ENCODE peak calls at places on chromosome 9, in five cellular contexts. E is glutamatergic neuron, T is lower lobe of right lung, P is progenitor cell of endocrine pancreas, A is AG10803. U is an unnamed sample.

GRCh38 chr9:113525831-113526230 is 62.3 kb downstream of the RGS3 start:
- DNase-seq in E (no peak), T (no peak), P (no peak), A (no peak), U (no peak)

GRCh38 chr9:97706246-97706645 is 9.1 kb upstream of the XPA start:
- DNase-seq in E (no peak), T (no peak), P (no peak), A (no peak), U (no peak)

GRCh38 chr9:20297646-20298084 is 324.6 kb downstream of the MLLT3 start:
- DNase-seq in E (no peak), T (no peak), P (no peak), A (peak; percentile 38), U (peak; percentile 62)

GRCh38 chr9:117121331-117121730 is 293.5 kb downstream of the ASTN2 start:
- DNase-seq in E (no peak), T (no peak), P (no peak), A (no peak), U (no peak)

GRCh38 chr9:89342213-89342612 is 23.9 kb downstream of the SECISBP2 start:
- DNase-seq in E (no peak), T (no peak), P (no peak), A (no peak), U (no peak)

GRCh38 chr9:69857131-69857530 is 36.5 kb downstream of the CFAP95 start:
- DNase-seq in E (no peak), T (no peak), P (no peak), A (peak; percentile 89), U (peak; percentile 81)

GRCh38 chr9:88587182-88587581 is 52.2 kb downstream of the NXNL2 start:
- DNase-seq in E (no peak), T (no peak), P (no peak), A (peak; percentile 22), U (peak; percentile 13)

GRCh38 chr9:37953775-37954437 is 50.0 kb upstream of the SLC25A51 start:
- DNase-seq in E (no peak), T (peak; percentile 34), P (no peak), A (peak; percentile 91), U (peak; percentile 95)

GRCh38 chr9:109421034-109421700 is 76.9 kb downstream of the PTPN3 start:
- DNase-seq in E (peak; percentile 67), T (no peak), P (no peak), A (no peak), U (no peak)

GRCh38 chr9:87713278-87713989 is 12.5 kb upstream of the CTSL start:
- DNase-seq in E (no peak), T (peak; percentile 87), P (no peak), A (peak; percentile 99), U (peak; percentile 99)

GRCh38 chr9:93255994-93256877 is 72.3 kb downstream of the WNK2 start:
- DNase-seq in E (peak; percentile 15), T (peak; percentile 20), P (no peak), A (no peak), U (no peak)

GRCh38 chr9:98333703-98334582 is 78.5 kb upstream of the TBC1D2 start:
- DNase-seq in E (no peak), T (no peak), P (no peak), A (peak; percentile 92), U (peak; percentile 65)

GRCh38 chr9:128394404-128395168 is 23.4 kb downstream of the URM1 start:
- DNase-seq in E (no peak), T (no peak), P (no peak), A (no peak), U (no peak)

GRCh38 chr9:124220551-124221451 is 36.9 kb upstream of the NEK6 start:
- DNase-seq in E (no peak), T (no peak), P (no peak), A (peak; percentile 44), U (no peak)

GRCh38 chr9:97366889-97367288 is 45.0 kb upstream of the TDRD7 start:
- DNase-seq in E (no peak), T (no peak), P (no peak), A (no peak), U (no peak)

GRCh38 chr9:93060746-93061259 is 2.3 kb downstream of the SUSD3 start:
- DNase-seq in E (no peak), T (peak; percentile 39), P (no peak), A (peak; percentile 70), U (peak; percentile 11)

GRCh38 chr9:6931913-6932312 is 174.1 kb downstream of the KDM4C start:
- DNase-seq in E (no peak), T (no peak), P (no peak), A (peak; percentile 80), U (peak; percentile 76)

GRCh38 chr9:70044450-70045307 is 1.0 kb downstream of the MAMDC2 start:
- DNase-seq in E (no peak), T (no peak), P (no peak), A (peak; percentile 18), U (peak; percentile 35)

GRCh38 chr9:78386746-78387145 is 89.8 kb downstream of the PSAT1 start:
- DNase-seq in E (no peak), T (no peak), P (no peak), A (no peak), U (no peak)

GRCh38 chr9:14246951-14247350 is 67.0 kb downstream of the NFIB start:
- DNase-seq in E (no peak), T (no peak), P (no peak), A (peak; percentile 9), U (no peak)

GRCh38 chr9:85471791-85472190 is 270.0 kb downstream of the AGTPBP1 start:
- DNase-seq in E (no peak), T (no peak), P (no peak), A (no peak), U (no peak)

GRCh38 chr9:18442629-18443491 is 31.1 kb upstream of the ADAMTSL1 start:
- DNase-seq in E (peak; percentile 76), T (peak; percentile 57), P (peak; percentile 59), A (peak; percentile 85), U (peak; percentile 69)

GRCh38 chr9:83056911-83057310 is 6.0 kb downstream of the RASEF start:
- DNase-seq in E (no peak), T (no peak), P (no peak), A (no peak), U (no peak)

GRCh38 chr9:117957267-117957666 is 253.1 kb downstream of the TLR4 start:
- DNase-seq in E (no peak), T (peak; percentile 41), P (no peak), A (no peak), U (no peak)

GRCh38 chr9:110027624-110028023 is 180.3 kb downstream of the C9orf152 start:
- DNase-seq in E (no peak), T (no peak), P (no peak), A (peak; percentile 74), U (peak; percentile 15)

GRCh38 chr9:73845954-73846690 is 651.0 kb upstream of the RORB start:
- DNase-seq in E (no peak), T (no peak), P (no peak), A (no peak), U (no peak)

GRCh38 chr9:109232449-109232848 is 65.4 kb upstream of the FRRS1L start:
- DNase-seq in E (no peak), T (no peak), P (no peak), A (peak; percentile 65), U (peak; percentile 56)

GRCh38 chr9:94632736-94633135 is 6.6 kb downstream of the FBP1 start:
- DNase-seq in E (no peak), T (no peak), P (no peak), A (peak; percentile 57), U (peak; percentile 14)

GRCh38 chr9:124980434-124980833 is 39.6 kb upstream of the GOLGA1 start:
- DNase-seq in E (no peak), T (no peak), P (no peak), A (no peak), U (no peak)

GRCh38 chr9:108153391-108153790 is 663.8 kb upstream of the KLF4 start:
- DNase-seq in E (no peak), T (no peak), P (no peak), A (no peak), U (no peak)
- TF ChIP-seq CTCF in E (no peak), T (no peak), P (no peak), A (no peak), U (no peak)

GRCh38 chr9:127282611-127283010 is 18.0 kb downstream of the GARNL3 start:
- DNase-seq in E (no peak), T (no peak), P (no peak), A (no peak), U (no peak)

GRCh38 chr9:127280880-127281660 is 16.5 kb downstream of the GARNL3 start:
- DNase-seq in E (no peak), T (no peak), P (no peak), A (no peak), U (no peak)

GRCh38 chr9:127285957-127286356 is 21.4 kb downstream of the GARNL3 start:
- DNase-seq in E (no peak), T (no peak), P (no peak), A (no peak), U (no peak)

GRCh38 chr9:127281887-127282286 is 17.3 kb downstream of the GARNL3 start:
- DNase-seq in E (no peak), T (no peak), P (no peak), A (no peak), U (no peak)

DNA sequence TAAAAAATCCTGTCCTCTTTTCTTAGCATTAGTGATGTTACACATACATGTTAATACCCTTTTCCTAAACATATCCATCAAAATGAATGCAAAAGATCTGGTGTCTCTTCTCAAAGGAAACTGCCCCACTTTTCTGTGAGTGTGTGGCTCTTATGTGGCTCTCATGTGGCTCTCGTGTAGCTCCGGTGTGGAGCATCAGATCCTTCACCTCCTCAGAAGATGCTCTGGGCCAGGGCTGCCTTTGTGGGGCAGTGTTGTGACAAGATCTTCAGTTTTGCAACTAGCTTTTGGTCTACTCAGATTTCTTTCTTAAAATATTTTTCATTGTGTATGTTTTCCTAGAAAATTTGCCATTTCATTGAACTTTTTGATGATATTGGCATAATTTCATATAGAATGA is 19.3 kb downstream of the GARNL3 start:
- DNase-seq in E (no peak), T (no peak), P (no peak), A (peak; percentile 60), U (peak; percentile 31)
- TF ChIP-seq CTCF in E (no peak), T (peak; percentile 30), P (no peak), A (peak; percentile 62), U (peak; percentile 65)

GRCh38 chr9:101465330-101465915 is 29.8 kb upstream of the ALDOB start:
- DNase-seq in E (peak; percentile 39), T (peak; percentile 58), P (no peak), A (peak; percentile 86), U (peak; percentile 64)
- TF ChIP-seq CTCF in E (no peak), T (peak; percentile 33), P (peak; percentile 26), A (peak; percentile 74), U (peak; percentile 73)

DNA sequence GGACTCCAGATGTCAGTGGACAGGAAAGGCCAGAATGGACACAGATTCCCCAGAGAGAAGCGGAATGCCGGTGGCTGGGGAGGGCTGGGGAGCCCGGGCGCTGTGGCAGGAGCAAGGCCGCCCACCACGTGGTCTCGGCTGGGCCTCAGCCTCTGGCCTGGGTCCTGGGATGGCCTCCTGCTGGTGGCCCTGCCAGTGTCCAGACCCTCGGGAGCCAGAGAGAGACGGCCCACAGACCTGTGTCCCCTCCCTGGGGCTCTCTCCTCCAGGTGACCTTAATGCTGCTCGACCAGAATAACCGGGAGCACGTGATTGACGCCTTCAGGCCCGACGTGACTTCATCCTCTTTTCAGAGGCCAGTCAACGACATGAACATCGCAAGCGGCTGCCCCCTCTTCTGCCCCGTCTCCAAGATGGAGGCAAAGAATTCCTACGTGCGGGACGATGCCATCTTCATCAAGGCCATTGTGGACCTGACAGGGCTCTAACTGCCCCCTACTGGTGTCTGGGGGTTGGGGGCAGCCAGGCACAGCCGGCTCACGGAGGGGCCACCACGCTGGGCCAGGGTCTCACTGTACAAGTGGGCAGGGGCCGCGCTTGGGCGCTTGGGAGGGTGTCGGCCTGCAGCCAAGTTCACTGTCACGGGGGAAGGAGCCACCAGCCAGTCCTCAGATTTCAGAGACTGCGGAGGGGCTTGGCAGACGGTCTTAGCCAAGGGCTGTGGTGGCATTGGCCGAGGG is 19.0 kb downstream of the FBXW5 start:
- DNase-seq in E (no peak), T (no peak), P (no peak), A (no peak), U (no peak)
- TF ChIP-seq CTCF in E (no peak), T (no peak), P (no peak), A (no peak), U (peak; percentile 21)

U was measured in HFFc6.